ENCODE peak calls at places on chromosomes 12 and 14, in five cellular contexts. F is pancreas, J is fibroblast of lung, W is sigmoid colon, P is esophagus squamous epithelium. S is an unnamed sample.
A peak's percentile ranks its signal among the peaks of the same experiment; 100 is the strongest.

GRCh38 chr14:86646688-86647687 is 1117.0 kb downstream of the FLRT2 start:
- DNase-seq in F (no peak), J (peak; percentile 68), W (no peak), P (no peak), S (no peak)

GRCh38 chr14:71103662-71104484 is 196.6 kb downstream of the PCNX1 start:
- DNase-seq in F (no peak), J (peak; percentile 80), W (no peak), P (no peak), S (peak; percentile 47)

GRCh38 chr14:95495538-95496025 is 20.9 kb downstream of the SYNE3 start:
- DNase-seq in F (no peak), J (no peak), W (no peak), P (no peak), S (no peak)

GRCh38 chr14:90658541-90658967 is 157.7 kb downstream of the TTC7B start:
- DNase-seq in F (no peak), J (no peak), W (no peak), P (no peak), S (no peak)

GRCh38 chr12:100935929-100936328 is 141.4 kb downstream of the ANO4 start:
- DNase-seq in F (no peak), J (no peak), W (no peak), P (no peak), S (no peak)

GRCh38 chr14:77141592-77142288 is at the start of gene ZDHHC22:
- DNase-seq in F (peak; percentile 69), J (no peak), W (no peak), P (no peak), S (no peak)

GRCh38 chr12:30965613-30965985 is 39.1 kb downstream of the TSPAN11 start:
- DNase-seq in F (no peak), J (no peak), W (no peak), P (no peak), S (no peak)

GRCh38 chr14:30656190-30656632 is 34.1 kb downstream of the SCFD1 start:
- DNase-seq in F (no peak), J (peak; percentile 41), W (no peak), P (no peak), S (peak; percentile 6)

GRCh38 chr12:6769681-6770080 is 2.6 kb upstream of the LAG3 start:
- DNase-seq in F (no peak), J (no peak), W (no peak), P (no peak), S (no peak)

GRCh38 chr12:104201238-104202001 is 14.2 kb upstream of the TXNRD1 start:
- DNase-seq in F (no peak), J (peak; percentile 81), W (no peak), P (no peak), S (peak; percentile 72)

GRCh38 chr14:20989464-20989786 is 355 bp upstream of the METTL17 start:
- DNase-seq in F (no peak), J (no peak), W (no peak), P (no peak), S (no peak)
- H3K4me1 ChIP-seq in F (peaks cover 16% of the 10 kb centered on the region), J (peaks cover 6% of the 10 kb centered on the region), W (peaks cover 28% of the 10 kb centered on the region), P (peaks cover 26% of the 10 kb centered on the region), S (peaks cover 16% of the 10 kb centered on the region)

DNA sequence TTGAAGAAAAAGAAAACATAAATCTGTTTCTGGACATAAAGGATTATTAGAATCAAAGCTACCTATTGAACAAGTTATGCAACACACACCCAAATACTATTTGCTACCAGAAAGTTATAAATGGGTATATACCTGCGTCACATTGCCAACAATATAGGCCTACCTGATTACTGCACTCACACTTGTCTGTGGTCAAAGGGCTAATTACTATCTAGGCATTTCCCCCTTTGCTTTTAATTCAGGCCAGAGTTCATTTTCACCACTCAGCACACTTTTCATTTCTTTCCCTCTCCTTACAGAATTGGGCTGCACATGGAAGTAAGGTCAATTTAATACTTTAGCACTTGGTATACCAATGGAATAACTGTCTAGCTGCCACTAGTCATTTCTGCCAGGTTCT is 1.7 kb downstream of the SOS2 start:
- DNase-seq in F (no peak), J (no peak), W (no peak), P (no peak), S (no peak)
- H3K4me3 ChIP-seq in F (peak overlapping the region; percentile 82), J (peak overlapping the region; percentile 80), W (peak overlapping the region; percentile 59), P (peak overlapping the region; percentile 93), S (no peak overlapping the region)

GRCh38 chr12:132660047-132660446 is 27.1 kb downstream of the POLE start:
- DNase-seq in F (no peak), J (no peak), W (peak; percentile 19), P (no peak), S (no peak)

GRCh38 chr12:132659146-132659545 is 28.0 kb downstream of the POLE start:
- DNase-seq in F (no peak), J (no peak), W (peak; percentile 42), P (no peak), S (no peak)

GRCh38 chr12:132657004-132657727 is 30.0 kb downstream of the POLE start:
- DNase-seq in F (no peak), J (no peak), W (no peak), P (no peak), S (no peak)

GRCh38 chr12:132661972-132662371 is 25.2 kb downstream of the POLE start:
- DNase-seq in F (no peak), J (no peak), W (peak; percentile 35), P (no peak), S (no peak)

DNA sequence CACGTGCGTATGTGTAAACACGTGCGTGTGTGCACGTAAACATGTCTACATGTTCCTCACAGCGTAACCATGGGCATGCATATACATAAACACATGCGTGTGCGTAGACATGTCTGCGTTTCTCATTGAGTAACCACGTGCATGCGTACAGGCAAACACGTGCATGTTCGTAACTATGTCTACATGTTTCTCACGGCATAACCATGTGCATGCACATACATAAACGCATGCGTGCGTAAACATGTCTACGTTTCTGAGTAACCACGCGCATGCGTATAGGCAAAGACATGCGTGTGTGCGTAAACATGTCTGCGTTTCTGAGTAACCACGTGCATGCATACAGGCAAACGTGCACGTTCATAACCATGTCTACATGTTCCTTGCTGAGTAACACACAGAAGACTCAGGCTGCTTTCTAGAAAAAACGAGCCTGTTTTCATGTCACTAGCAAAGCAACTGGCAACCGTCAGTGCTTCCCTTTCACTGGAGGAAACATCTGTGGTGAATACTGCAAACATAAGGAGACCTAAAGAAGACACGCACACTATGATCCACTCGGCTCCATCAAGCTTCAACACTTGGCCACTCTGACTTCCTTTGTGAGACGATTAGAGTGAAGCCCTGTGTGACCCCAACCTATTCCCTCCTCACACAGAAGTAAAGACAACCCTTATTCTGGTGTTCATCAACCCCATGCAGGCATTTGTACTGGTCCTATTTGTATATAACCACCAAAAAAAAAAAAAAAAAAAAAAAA is 28.8 kb downstream of the POLE start:
- DNase-seq in F (no peak), J (no peak), W (peak; percentile 12), P (no peak), S (no peak)
- H3K36me3 ChIP-seq in F (peaks cover 44% of the 10 kb centered on the region), J (peaks cover 20% of the 10 kb centered on the region), W (peaks cover 43% of the 10 kb centered on the region), P (peaks cover 100% of the 10 kb centered on the region), S (peaks cover 14% of the 10 kb centered on the region)

GRCh38 chr14:105479438-105480164 is 5.0 kb downstream of the CRIP2 start:
- DNase-seq in F (no peak), J (no peak), W (no peak), P (no peak), S (peak; percentile 31)
- H3K4me1 ChIP-seq in F (peaks cover 31% of the 10 kb centered on the region), J (peaks cover 27% of the 10 kb centered on the region), W (peaks cover 75% of the 10 kb centered on the region), P (peaks cover 80% of the 10 kb centered on the region), S (peaks cover 42% of the 10 kb centered on the region)

GRCh38 chr12:72139411-72139810 is 132.8 kb upstream of the TRHDE start:
- DNase-seq in F (no peak), J (no peak), W (no peak), P (no peak), S (no peak)
- H3K4me3 ChIP-seq in F (no peak overlapping the region), J (no peak overlapping the region), W (no peak overlapping the region), P (no peak overlapping the region), S (no peak overlapping the region)

DNA sequence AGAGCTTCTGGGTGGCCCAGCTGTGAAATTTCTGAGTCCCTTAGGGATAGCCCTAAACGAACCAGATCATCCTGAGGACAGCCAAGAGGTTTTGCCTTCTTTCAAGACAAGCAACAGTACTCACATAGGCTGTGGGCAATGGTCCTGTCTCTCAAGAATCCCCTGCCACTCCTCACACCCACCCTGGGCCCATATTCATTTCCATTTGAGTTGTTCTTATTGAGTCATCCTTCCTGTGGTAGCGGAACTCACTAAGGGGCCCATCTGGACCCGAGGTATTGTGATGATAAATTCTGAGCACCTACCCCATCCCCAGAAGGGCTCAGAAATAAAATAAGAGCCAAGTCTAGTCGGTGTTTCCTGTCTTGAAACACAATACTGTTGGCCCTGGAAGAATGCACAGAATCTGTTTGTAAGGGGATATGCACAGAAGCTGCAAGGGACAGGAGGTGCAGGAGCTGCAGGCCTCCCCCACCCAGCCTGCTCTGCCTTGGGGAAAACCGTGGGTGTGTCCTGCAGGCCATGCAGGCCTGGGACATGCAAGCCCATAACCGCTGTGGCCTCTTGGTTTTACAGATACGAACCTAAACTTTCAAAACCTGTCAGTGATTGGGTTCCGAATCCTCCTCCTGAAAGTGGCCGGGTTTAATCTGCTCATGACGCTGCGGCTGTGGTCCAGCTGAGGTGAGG is 38.9 kb downstream of the DAD1 start:
- DNase-seq in F (no peak), J (no peak), W (no peak), P (no peak), S (peak; percentile 59)
- H3K36me3 ChIP-seq in F (no peaks in the 10 kb centered on the region), J (no peaks in the 10 kb centered on the region), W (no peaks in the 10 kb centered on the region), P (no peaks in the 10 kb centered on the region), S (peaks cover 73% of the 10 kb centered on the region)

S was measured in naive thymus-derived CD4-positive, alpha-beta T cell.